ENCODE peak calls at places on chromosomes 1 and 21, in eight cellular contexts. W is A549; N is right lobe of liver; Z is fibroblast of lung; I is naive thymus-derived CD4-positive, alpha-beta T cell; H is kidney; R is MM.1S; U is small intestine. J is an unnamed sample.
A peak's percentile ranks its signal among the peaks of the same experiment; 100 is the strongest.

GRCh38 chr1:160868141-160868540 is 5.5 kb upstream of the CD244 start:
- DNase-seq in W (no peak), N (no peak), I (no peak), R (no peak), U (no peak), Z (no peak), H (no peak), J (no peak)

GRCh38 chr1:184210048-184210447 is 158.5 kb downstream of the TSEN15 start:
- DNase-seq in I (no peak), N (no peak), Z (peak; percentile 62), W (no peak), U (peak; percentile 10), H (peak; percentile 69), R (no peak), J (no peak)

GRCh38 chr1:82896036-82896435 is 1095.3 kb downstream of the ADGRL2 start:
- DNase-seq in W (no peak), I (no peak), R (no peak), N (no peak), U (no peak), Z (peak; percentile 2), H (no peak), J (no peak)

GRCh38 chr1:228141082-228141870 is 1.2 kb downstream of the GUK1 start:
- DNase-seq in H (peak; percentile 86), Z (no peak), U (peak; percentile 72), I (peak; percentile 23), W (no peak), N (peak; percentile 62), R (peak; percentile 72), J (peak; percentile 67)

GRCh38 chr1:46148318-46148717 is 15.9 kb upstream of the PIK3R3 start:
- DNase-seq in N (no peak), H (no peak), R (no peak), U (no peak), W (no peak), I (no peak), Z (no peak), J (no peak)

GRCh38 chr1:230069813-230070212 is 2.8 kb downstream of the GALNT2 start:
- DNase-seq in H (no peak), I (no peak), U (no peak), R (no peak), W (no peak), N (peak; percentile 63), Z (peak; percentile 27), J (no peak)

GRCh38 chr1:35151220-35151619 is 41.7 kb downstream of the SFPQ start:
- DNase-seq in I (no peak), H (no peak), R (no peak), Z (no peak), N (no peak), W (no peak), U (no peak), J (no peak)

GRCh38 chr1:38923607-38924006 is 18.0 kb downstream of the RHBDL2 start:
- DNase-seq in R (no peak), W (no peak), Z (no peak), I (no peak), N (no peak), H (no peak), U (peak; percentile 15), J (no peak)

GRCh38 chr1:109719337-109719837 is 7.3 kb downstream of the GSTM5 start:
- DNase-seq in U (no peak), I (no peak), H (no peak), W (no peak), N (no peak), R (peak; percentile 28), Z (peak; percentile 70), J (no peak)

GRCh38 chr21:45154511-45155508 is 80.4 kb downstream of the ADARB1 start:
- DNase-seq in H (no peak), I (peak; percentile 50), Z (peak; percentile 66), R (no peak), W (no peak), N (no peak), U (peak; percentile 32), J (no peak)
- H3K27ac ChIP-seq in H (no peak overlapping the region), I (no peak overlapping the region), Z (no peak overlapping the region), R (no peak overlapping the region), W (no peak overlapping the region), N (no peak overlapping the region), U (no peak overlapping the region), J (no peak overlapping the region)

GRCh38 chr1:87918398-87918797 is 589.7 kb downstream of the LMO4 start:
- DNase-seq in U (no peak), W (no peak), N (no peak), H (no peak), R (no peak), Z (no peak), I (no peak), J (no peak)
- H3K4me3 ChIP-seq in U (no peak overlapping the region), W (no peak overlapping the region), N (no peak overlapping the region), H (no peak overlapping the region), R (no peak overlapping the region), Z (no peak overlapping the region), I (no peak overlapping the region), J (no peak overlapping the region)

GRCh38 chr1:53470155-53470554 is 11.0 kb downstream of the DMRTB1 start:
- DNase-seq in Z (peak; percentile 81), W (peak; percentile 52), R (no peak), I (no peak), U (peak; percentile 50), N (no peak), H (peak; percentile 93), J (no peak)

GRCh38 chr1:53473463-53473862 is 14.3 kb downstream of the DMRTB1 start:
- DNase-seq in R (peak; percentile 14), U (no peak), I (no peak), N (no peak), H (no peak), W (no peak), Z (peak; percentile 28), J (peak; percentile 20)

GRCh38 chr1:53470584-53470983 is 11.4 kb downstream of the DMRTB1 start:
- DNase-seq in Z (no peak), I (no peak), H (peak; percentile 74), U (no peak), N (no peak), W (no peak), R (no peak), J (no peak)

GRCh38 chr1:53469373-53469772 is 10.2 kb downstream of the DMRTB1 start:
- DNase-seq in Z (no peak), W (no peak), H (no peak), U (no peak), N (no peak), I (no peak), R (no peak), J (no peak)

DNA sequence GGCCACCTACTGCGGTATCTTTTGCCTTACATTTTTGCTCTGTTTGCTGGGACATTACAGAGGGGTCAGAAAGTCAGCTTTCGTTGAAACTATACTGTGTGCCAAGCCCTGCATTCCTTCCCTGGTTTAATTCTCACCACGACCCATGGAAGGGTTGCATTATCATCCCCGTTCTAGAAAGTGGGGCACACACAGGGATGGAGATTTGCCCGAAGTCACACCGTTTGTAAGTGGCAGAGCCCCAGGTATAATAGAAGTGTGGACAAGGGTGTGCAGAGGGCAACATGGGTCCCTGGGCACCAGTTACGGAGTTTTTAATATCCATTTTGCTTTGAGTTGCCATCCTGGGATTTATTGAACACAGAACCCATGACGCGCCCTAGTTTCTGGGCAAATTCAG is 11.8 kb downstream of the DMRTB1 start:
- DNase-seq in U (no peak), N (no peak), W (no peak), Z (no peak), I (no peak), R (no peak), H (no peak), J (no peak)
- H3K4me1 ChIP-seq in U (no peaks in the 10 kb centered on the region), N (no peaks in the 10 kb centered on the region), W (no peaks in the 10 kb centered on the region), Z (peaks cover 2% of the 10 kb centered on the region), I (no peaks in the 10 kb centered on the region), R (no peaks in the 10 kb centered on the region), H (peaks cover 3% of the 10 kb centered on the region), J (no peaks in the 10 kb centered on the region)

GRCh38 chr1:221962385-221962784 is 220.5 kb upstream of the DUSP10 start:
- DNase-seq in R (no peak), U (no peak), W (no peak), H (no peak), I (no peak), Z (no peak), N (no peak), J (no peak)

GRCh38 chr1:221965252-221965651 is 223.4 kb upstream of the DUSP10 start:
- DNase-seq in N (no peak), I (no peak), H (no peak), Z (no peak), U (no peak), R (no peak), W (no peak), J (no peak)

GRCh38 chr1:221963742-221964141 is 221.9 kb upstream of the DUSP10 start:
- DNase-seq in W (no peak), N (no peak), H (no peak), I (no peak), Z (no peak), U (no peak), R (no peak), J (no peak)

DNA sequence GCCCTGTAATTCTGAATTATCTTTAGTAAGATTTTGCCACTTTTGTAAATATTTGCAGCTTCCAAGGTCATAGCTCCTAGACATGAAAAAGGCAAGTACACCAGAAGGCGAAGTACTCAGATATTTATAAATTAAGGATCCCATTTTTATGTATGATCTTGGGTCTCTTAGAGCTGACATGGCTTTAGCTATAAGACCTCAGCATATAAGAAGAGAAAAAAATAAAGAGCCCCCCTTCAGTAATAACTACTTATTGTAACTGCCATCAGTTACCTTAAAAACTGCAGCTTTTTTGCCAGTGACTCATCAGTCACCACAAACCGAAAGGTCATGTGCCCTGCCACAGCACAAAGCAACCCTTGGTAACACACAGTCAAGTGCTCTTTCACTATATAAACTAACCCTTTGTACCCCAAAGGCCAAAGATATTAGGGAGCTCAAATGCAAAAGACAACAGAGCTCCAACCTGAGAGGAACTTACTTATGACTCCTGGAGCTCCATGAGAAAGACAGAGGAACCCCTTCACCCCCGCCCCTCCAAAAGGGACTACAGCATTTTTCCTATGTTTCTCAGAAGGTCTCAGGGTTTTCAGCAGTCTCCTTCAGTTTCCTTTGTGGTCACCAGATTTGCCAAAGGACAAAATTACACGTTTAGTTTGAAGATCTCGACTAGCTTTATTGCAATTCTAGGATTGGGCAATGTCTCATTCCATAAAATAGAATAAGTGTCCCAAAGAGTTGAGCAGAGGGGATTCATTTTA is 219.8 kb upstream of the DUSP10 start:
- DNase-seq in H (no peak), Z (peak; percentile 63), U (peak; percentile 24), N (peak; percentile 71), R (peak; percentile 85), W (no peak), I (no peak), J (peak; percentile 70)
- H3K27ac ChIP-seq in H (no peak overlapping the region), Z (no peak overlapping the region), U (no peak overlapping the region), N (peak overlapping the region; percentile 73), R (peak overlapping the region; percentile 19), W (peak overlapping the region; percentile 80), I (no peak overlapping the region), J (no peak overlapping the region)

GRCh38 chr21:34148826-34149558 is 75.6 kb downstream of the MRPS6 start:
- DNase-seq in I (no peak), R (no peak), W (no peak), Z (no peak), U (no peak), H (no peak), N (no peak), J (no peak)
- H3K4me3 ChIP-seq in I (no peak overlapping the region), R (no peak overlapping the region), W (no peak overlapping the region), Z (no peak overlapping the region), U (no peak overlapping the region), H (no peak overlapping the region), N (no peak overlapping the region), J (no peak overlapping the region)

GRCh38 chr1:172397221-172397620 is 23.3 kb upstream of the C1orf105 start:
- DNase-seq in H (no peak), R (no peak), Z (peak; percentile 58), N (no peak), U (no peak), W (no peak), I (no peak), J (no peak)
- H3K4me1 ChIP-seq in H (peaks cover 8% of the 10 kb centered on the region), R (peaks cover 12% of the 10 kb centered on the region), Z (peaks cover 2% of the 10 kb centered on the region), N (no peaks in the 10 kb centered on the region), U (no peaks in the 10 kb centered on the region), W (peaks cover 32% of the 10 kb centered on the region), I (peaks cover 60% of the 10 kb centered on the region), J (peaks cover 32% of the 10 kb centered on the region)

J was measured in CD4-positive, CD25-positive, alpha-beta regulatory T cell.